ENCODE peak calls at places on chromosome 15, in six cellular contexts. One of them, this sample, is unnamed.

GRCh38 chr15:40856736-40857135 is 12.9 kb downstream of the SPINT1 start:
- DNase-seq in GM23338: no peak
- DNase-seq in fibroblast of pulmonary artery: no peak
- DNase-seq in thyroid gland: no peak
- DNase-seq in colonic mucosa: no peak
- DNase-seq in astrocyte of the cerebellum: no peak
- DNase-seq in this sample: no peak

GRCh38 chr15:47349179-47349578 is 368.1 kb upstream of the SEMA6D start:
- DNase-seq in GM23338: no peak
- DNase-seq in fibroblast of pulmonary artery: no peak
- DNase-seq in thyroid gland: no peak
- DNase-seq in colonic mucosa: no peak
- DNase-seq in astrocyte of the cerebellum: no peak
- DNase-seq in this sample: no peak

GRCh38 chr15:93288718-93289117 is 199.7 kb upstream of the RGMA start:
- DNase-seq in GM23338: no peak
- DNase-seq in fibroblast of pulmonary artery: no peak
- DNase-seq in thyroid gland: no peak
- DNase-seq in colonic mucosa: no peak
- DNase-seq in astrocyte of the cerebellum: no peak
- DNase-seq in this sample: no peak

GRCh38 chr15:70722266-70723123 is 40.9 kb downstream of the UACA start:
- DNase-seq in GM23338: peak
- DNase-seq in fibroblast of pulmonary artery: peak
- DNase-seq in thyroid gland: no peak
- DNase-seq in colonic mucosa: no peak
- DNase-seq in astrocyte of the cerebellum: no peak
- DNase-seq in this sample: peak

GRCh38 chr15:70265466-70265978 is 167.8 kb upstream of the TLE3 start:
- DNase-seq in GM23338: no peak
- DNase-seq in fibroblast of pulmonary artery: no peak
- DNase-seq in thyroid gland: no peak
- DNase-seq in colonic mucosa: no peak
- DNase-seq in astrocyte of the cerebellum: no peak
- DNase-seq in this sample: no peak

GRCh38 chr15:60079210-60079609 is 75.1 kb downstream of the FOXB1 start:
- DNase-seq in GM23338: peak
- DNase-seq in fibroblast of pulmonary artery: peak
- DNase-seq in thyroid gland: peak
- DNase-seq in colonic mucosa: no peak
- DNase-seq in astrocyte of the cerebellum: no peak
- DNase-seq in this sample: no peak

GRCh38 chr15:59950603-59951388 is 53.3 kb upstream of the FOXB1 start:
- DNase-seq in GM23338: no peak
- DNase-seq in fibroblast of pulmonary artery: no peak
- DNase-seq in thyroid gland: no peak
- DNase-seq in colonic mucosa: no peak
- DNase-seq in astrocyte of the cerebellum: no peak
- DNase-seq in this sample: no peak

GRCh38 chr15:98658831-98659699 is 10.7 kb downstream of the IGF1R start:
- DNase-seq in GM23338: peak
- DNase-seq in fibroblast of pulmonary artery: peak
- DNase-seq in thyroid gland: peak
- DNase-seq in colonic mucosa: peak
- DNase-seq in astrocyte of the cerebellum: no peak
- DNase-seq in this sample: peak

GRCh38 chr15:36903922-36904479 is 196.3 kb downstream of the MEIS2 start:
- DNase-seq in GM23338: no peak
- DNase-seq in fibroblast of pulmonary artery: no peak
- DNase-seq in thyroid gland: no peak
- DNase-seq in colonic mucosa: no peak
- DNase-seq in astrocyte of the cerebellum: no peak
- DNase-seq in this sample: no peak

GRCh38 chr15:92638709-92639365 is 16.7 kb downstream of the FAM174B start:
- DNase-seq in GM23338: no peak
- DNase-seq in fibroblast of pulmonary artery: no peak
- DNase-seq in thyroid gland: peak
- DNase-seq in colonic mucosa: no peak
- DNase-seq in astrocyte of the cerebellum: no peak
- DNase-seq in this sample: no peak

GRCh38 chr15:51888593-51889195 is 59.2 kb downstream of the TMOD3 start:
- DNase-seq in GM23338: peak
- DNase-seq in fibroblast of pulmonary artery: peak
- DNase-seq in thyroid gland: no peak
- DNase-seq in colonic mucosa: no peak
- DNase-seq in astrocyte of the cerebellum: no peak
- DNase-seq in this sample: no peak

GRCh38 chr15:74263473-74263872 is 27.3 kb downstream of the CCDC33 start:
- DNase-seq in GM23338: no peak
- DNase-seq in fibroblast of pulmonary artery: no peak
- DNase-seq in thyroid gland: no peak
- DNase-seq in colonic mucosa: no peak
- DNase-seq in astrocyte of the cerebellum: no peak
- DNase-seq in this sample: no peak

GRCh38 chr15:56244811-56245576 is 1.3 kb upstream of the RFX7 start:
- DNase-seq in GM23338: peak
- DNase-seq in fibroblast of pulmonary artery: no peak
- DNase-seq in thyroid gland: peak
- DNase-seq in colonic mucosa: peak
- DNase-seq in astrocyte of the cerebellum: no peak
- DNase-seq in this sample: no peak

GRCh38 chr15:91954211-91954804 is 100.8 kb downstream of the SLCO3A1 start:
- DNase-seq in GM23338: no peak
- DNase-seq in fibroblast of pulmonary artery: no peak
- DNase-seq in thyroid gland: no peak
- DNase-seq in colonic mucosa: peak
- DNase-seq in astrocyte of the cerebellum: no peak
- DNase-seq in this sample: no peak

GRCh38 chr15:51908312-51908711 is 63.3 kb downstream of the LEO1 start:
- DNase-seq in GM23338: no peak
- DNase-seq in fibroblast of pulmonary artery: peak
- DNase-seq in thyroid gland: no peak
- DNase-seq in colonic mucosa: no peak
- DNase-seq in astrocyte of the cerebellum: no peak
- DNase-seq in this sample: peak

GRCh38 chr15:62985768-62986167 is 56.8 kb upstream of the TPM1 start:
- DNase-seq in GM23338: no peak
- DNase-seq in fibroblast of pulmonary artery: peak
- DNase-seq in thyroid gland: no peak
- DNase-seq in colonic mucosa: no peak
- DNase-seq in astrocyte of the cerebellum: peak
- DNase-seq in this sample: peak

GRCh38 chr15:60155661-60156060 is 151.6 kb downstream of the FOXB1 start:
- DNase-seq in GM23338: no peak
- DNase-seq in fibroblast of pulmonary artery: peak
- DNase-seq in thyroid gland: no peak
- DNase-seq in colonic mucosa: no peak
- DNase-seq in astrocyte of the cerebellum: no peak
- DNase-seq in this sample: peak

GRCh38 chr15:96316953-96317629 is 13.4 kb upstream of the NR2F2 start:
- DNase-seq in GM23338: peak
- DNase-seq in fibroblast of pulmonary artery: no peak
- DNase-seq in thyroid gland: no peak
- DNase-seq in colonic mucosa: no peak
- DNase-seq in astrocyte of the cerebellum: no peak
- DNase-seq in this sample: no peak

GRCh38 chr15:69556344-69556743 is 103.7 kb downstream of the RPLP1 start:
- DNase-seq in GM23338: no peak
- DNase-seq in fibroblast of pulmonary artery: no peak
- DNase-seq in thyroid gland: no peak
- DNase-seq in colonic mucosa: no peak
- DNase-seq in astrocyte of the cerebellum: no peak
- DNase-seq in this sample: no peak

GRCh38 chr15:27601239-27601942 is 497.7 kb downstream of the OCA2 start:
- DNase-seq in GM23338: no peak
- DNase-seq in fibroblast of pulmonary artery: no peak
- DNase-seq in thyroid gland: peak
- DNase-seq in colonic mucosa: no peak
- DNase-seq in astrocyte of the cerebellum: no peak
- DNase-seq in this sample: peak

GRCh38 chr15:101181349-101181748 is 70.5 kb downstream of the CHSY1 start:
- DNase-seq in GM23338: no peak
- DNase-seq in fibroblast of pulmonary artery: no peak
- DNase-seq in thyroid gland: no peak
- DNase-seq in colonic mucosa: no peak
- DNase-seq in astrocyte of the cerebellum: no peak
- DNase-seq in this sample: no peak

DNA sequence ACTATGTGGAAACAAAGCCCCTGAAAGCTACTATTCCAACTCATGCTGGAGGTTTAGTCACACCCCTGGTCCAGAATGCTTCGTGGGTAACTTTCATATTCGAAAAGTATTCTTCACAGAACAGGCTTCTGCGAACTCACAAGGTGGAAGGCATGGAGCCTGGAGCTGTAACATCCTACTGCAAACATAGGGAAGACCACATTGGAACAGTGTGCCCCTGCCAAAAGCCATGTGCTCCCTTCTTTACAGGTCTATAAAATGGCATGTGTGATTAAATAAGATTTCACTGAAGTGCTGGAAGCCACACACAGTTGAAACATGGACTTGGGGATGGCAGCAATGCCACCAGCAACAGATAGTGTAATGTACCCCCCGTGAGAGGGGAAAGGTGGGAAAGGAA is 105.9 kb downstream of the GREM1 start:
- DNase-seq in GM23338: no peak
- DNase-seq in fibroblast of pulmonary artery: no peak
- DNase-seq in thyroid gland: no peak
- DNase-seq in colonic mucosa: no peak
- DNase-seq in astrocyte of the cerebellum: no peak
- DNase-seq in this sample: no peak
- TF ChIP-seq CTCF in GM23338: no peak
- TF ChIP-seq CTCF in fibroblast of pulmonary artery: no peak
- TF ChIP-seq CTCF in thyroid gland: no peak
- TF ChIP-seq CTCF in colonic mucosa: no peak
- TF ChIP-seq CTCF in astrocyte of the cerebellum: no peak
- TF ChIP-seq CTCF in this sample: no peak

DNA sequence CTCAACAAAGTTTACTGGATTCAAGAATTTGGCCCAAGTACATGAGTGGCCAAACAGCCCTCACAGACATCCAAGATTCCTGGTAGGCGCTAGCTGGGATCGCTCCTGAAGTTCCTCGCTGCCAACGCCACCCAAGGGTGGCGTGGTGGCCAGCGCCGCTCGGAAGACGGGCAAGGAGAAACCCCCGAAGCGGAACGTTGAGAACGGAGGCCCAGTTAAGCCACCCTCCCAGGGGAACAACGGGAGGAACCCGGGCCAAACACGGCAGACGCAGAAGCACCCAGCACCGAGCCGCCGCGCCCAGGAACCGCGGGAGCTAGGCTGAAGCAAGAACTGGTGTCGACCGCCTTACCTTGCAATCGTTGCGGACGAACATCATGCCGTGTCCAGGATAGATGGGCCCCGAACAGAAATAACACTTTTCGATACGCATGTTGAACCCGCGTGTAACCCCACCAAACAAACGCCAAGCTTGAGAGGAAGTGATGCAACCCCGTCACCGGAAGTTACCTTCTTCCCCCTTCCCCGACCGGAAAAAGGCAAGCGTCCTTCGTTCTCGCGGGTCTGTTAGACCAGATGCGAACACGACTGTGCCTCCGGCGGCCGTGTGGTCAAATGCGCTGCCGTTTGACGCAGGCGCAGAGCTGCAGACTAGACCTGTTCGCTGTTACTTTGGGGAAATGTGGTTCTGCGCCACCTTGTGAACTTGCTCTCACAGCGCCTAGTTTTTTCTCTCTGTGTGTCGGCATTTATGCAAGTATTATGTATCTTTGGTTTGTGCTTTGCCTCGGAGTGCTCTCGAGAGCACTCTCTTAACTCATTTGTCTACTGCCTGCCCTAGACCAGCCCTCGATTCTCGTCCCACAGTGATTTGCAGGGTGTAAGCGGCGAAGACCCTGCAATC is at the start of gene RSL24D1:
- DNase-seq in GM23338: peak
- DNase-seq in fibroblast of pulmonary artery: peak
- DNase-seq in thyroid gland: peak
- DNase-seq in colonic mucosa: peak
- DNase-seq in astrocyte of the cerebellum: peak
- DNase-seq in this sample: peak
- TF ChIP-seq CTCF in GM23338: peak
- TF ChIP-seq CTCF in fibroblast of pulmonary artery: peak
- TF ChIP-seq CTCF in thyroid gland: peak
- TF ChIP-seq CTCF in colonic mucosa: no peak
- TF ChIP-seq CTCF in astrocyte of the cerebellum: peak
- TF ChIP-seq CTCF in this sample: peak

GRCh38 chr15:78796510-78796909 is 14.8 kb downstream of the ADAMTS7 start:
- DNase-seq in GM23338: no peak
- DNase-seq in fibroblast of pulmonary artery: no peak
- DNase-seq in thyroid gland: no peak
- DNase-seq in colonic mucosa: no peak
- DNase-seq in astrocyte of the cerebellum: no peak
- DNase-seq in this sample: no peak

GRCh38 chr15:78804391-78804792 is 6.9 kb downstream of the ADAMTS7 start:
- DNase-seq in GM23338: peak
- DNase-seq in fibroblast of pulmonary artery: no peak
- DNase-seq in thyroid gland: peak
- DNase-seq in colonic mucosa: no peak
- DNase-seq in astrocyte of the cerebellum: no peak
- DNase-seq in this sample: no peak

GRCh38 chr15:78795043-78795442 is 16.2 kb downstream of the ADAMTS7 start:
- DNase-seq in GM23338: no peak
- DNase-seq in fibroblast of pulmonary artery: no peak
- DNase-seq in thyroid gland: no peak
- DNase-seq in colonic mucosa: no peak
- DNase-seq in astrocyte of the cerebellum: no peak
- DNase-seq in this sample: no peak

GRCh38 chr15:78800189-78800588 is 11.1 kb downstream of the ADAMTS7 start:
- DNase-seq in GM23338: no peak
- DNase-seq in fibroblast of pulmonary artery: no peak
- DNase-seq in thyroid gland: no peak
- DNase-seq in colonic mucosa: no peak
- DNase-seq in astrocyte of the cerebellum: no peak
- DNase-seq in this sample: no peak

GRCh38 chr15:78800806-78801205 is 10.5 kb downstream of the ADAMTS7 start:
- DNase-seq in GM23338: peak
- DNase-seq in fibroblast of pulmonary artery: no peak
- DNase-seq in thyroid gland: no peak
- DNase-seq in colonic mucosa: no peak
- DNase-seq in astrocyte of the cerebellum: no peak
- DNase-seq in this sample: no peak
- TF ChIP-seq CTCF in GM23338: no peak
- TF ChIP-seq CTCF in fibroblast of pulmonary artery: no peak
- TF ChIP-seq CTCF in thyroid gland: no peak
- TF ChIP-seq CTCF in colonic mucosa: no peak
- TF ChIP-seq CTCF in astrocyte of the cerebellum: no peak
- TF ChIP-seq CTCF in this sample: no peak

DNA sequence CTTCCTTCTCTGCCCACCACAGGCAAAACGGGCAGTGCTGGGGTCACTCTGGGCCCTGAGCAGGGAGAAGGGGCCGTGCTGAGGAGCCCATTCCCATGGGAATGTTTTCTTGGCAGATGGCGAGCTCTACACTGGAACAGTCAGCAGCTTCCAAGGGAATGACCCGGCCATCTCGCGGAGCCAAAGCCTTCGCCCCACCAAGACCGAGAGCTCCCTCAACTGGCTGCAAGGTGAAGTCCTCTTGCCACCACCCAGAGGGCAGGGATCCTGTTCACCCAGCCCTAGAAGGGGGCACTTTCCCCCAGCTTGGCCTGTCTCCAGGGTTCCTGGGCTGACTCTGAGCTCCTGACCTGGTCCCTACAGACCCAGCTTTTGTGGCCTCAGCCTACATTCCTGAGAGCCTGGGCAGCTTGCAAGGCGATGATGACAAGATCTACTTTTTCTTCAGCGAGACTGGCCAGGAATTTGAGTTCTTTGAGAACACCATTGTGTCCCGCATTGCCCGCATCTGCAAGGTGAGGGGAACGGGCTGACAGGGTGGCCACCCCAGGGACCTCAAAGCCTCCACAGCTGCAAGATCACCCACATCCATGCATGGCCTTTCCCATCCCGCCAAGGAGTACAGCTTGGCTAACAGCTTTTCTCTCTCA is 12.4 kb downstream of the CIB1 start:
- DNase-seq in GM23338: peak
- DNase-seq in fibroblast of pulmonary artery: peak
- DNase-seq in thyroid gland: peak
- DNase-seq in colonic mucosa: peak
- DNase-seq in astrocyte of the cerebellum: peak
- DNase-seq in this sample: peak
- TF ChIP-seq CTCF in GM23338: peak
- TF ChIP-seq CTCF in fibroblast of pulmonary artery: peak
- TF ChIP-seq CTCF in thyroid gland: peak
- TF ChIP-seq CTCF in colonic mucosa: peak
- TF ChIP-seq CTCF in astrocyte of the cerebellum: peak
- TF ChIP-seq CTCF in this sample: peak

This sample was measured in astrocyte of the spinal cord.